ENCODE peak calls at places on chromosomes 5 and 9, in seven cellular contexts. D, I, N, A, Q, K and P are unnamed samples. For H3K4me1, the result is how much of the 10 kb centered on the place peaks cover.

GRCh38 chr9:111481885-111482636 is 2.1 kb downstream of the ECPAS start:
- DNase-seq in D (no peak), I (no peak), N (no peak), A (no peak), Q (no peak), K (no peak), P (no peak)

GRCh38 chr9:127517620-127518019 is 66.3 kb downstream of the LRSAM1 start:
- DNase-seq in D (no peak), I (no peak), N (no peak), A (no peak), Q (no peak), K (no peak), P (no peak)

GRCh38 chr9:121987312-121987711 is 105.8 kb downstream of the TTLL11 start:
- DNase-seq in D (no peak), I (no peak), N (no peak), A (no peak), Q (no peak), K (no peak), P (no peak)

GRCh38 chr5:176561259-176561658 is 12.1 kb downstream of the CDHR2 start:
- DNase-seq in D (no peak), I (no peak), N (no peak), A (no peak), Q (no peak), K (no peak), P (no peak)

GRCh38 chr5:134175874-134176522 is 752 bp downstream of the SKP1 start:
- DNase-seq in D (no peak), I (peak), N (peak), A (no peak), Q (no peak), K (peak), P (peak)

GRCh38 chr5:1737790-1738405 is 61.7 kb downstream of the MRPL36 start:
- DNase-seq in D (no peak), I (no peak), N (peak), A (no peak), Q (no peak), K (no peak), P (peak)

GRCh38 chr5:108078882-108079281 is 303.0 kb downstream of the FBXL17 start:
- DNase-seq in D (no peak), I (no peak), N (no peak), A (no peak), Q (no peak), K (no peak), P (no peak)

GRCh38 chr5:55231476-55232193 is 1.8 kb downstream of the CCNO start:
- DNase-seq in D (no peak), I (peak), N (no peak), A (no peak), Q (no peak), K (no peak), P (no peak)

GRCh38 chr9:14395300-14396082 is 81.5 kb upstream of the NFIB start:
- DNase-seq in D (no peak), I (no peak), N (no peak), A (no peak), Q (no peak), K (peak), P (peak)

GRCh38 chr9:121182976-121183375 is 18.7 kb downstream of the RAB14 start:
- DNase-seq in D (no peak), I (no peak), N (no peak), A (no peak), Q (no peak), K (no peak), P (no peak)

GRCh38 chr9:10238087-10238486 is 374.7 kb downstream of the PTPRD start:
- DNase-seq in D (no peak), I (no peak), N (no peak), A (no peak), Q (no peak), K (no peak), P (no peak)

GRCh38 chr9:112028242-112029221 is 131.9 kb downstream of the UGCG start:
- DNase-seq in D (no peak), I (no peak), N (no peak), A (no peak), Q (no peak), K (no peak), P (no peak)

GRCh38 chr5:345404-346195 is 24.1 kb downstream of the AHRR start:
- DNase-seq in D (no peak), I (no peak), N (no peak), A (no peak), Q (no peak), K (no peak), P (no peak)

GRCh38 chr5:76870046-76870445 is 20.2 kb downstream of the S100Z start:
- DNase-seq in D (no peak), I (no peak), N (no peak), A (no peak), Q (no peak), K (no peak), P (no peak)

GRCh38 chr9:36250079-36250478 is 8.2 kb downstream of the GNE start:
- DNase-seq in D (no peak), I (no peak), N (no peak), A (no peak), Q (no peak), K (no peak), P (no peak)

GRCh38 chr5:122498163-122498562 is 186.1 kb downstream of the SNCAIP start:
- DNase-seq in D (no peak), I (no peak), N (no peak), A (no peak), Q (no peak), K (no peak), P (no peak)

GRCh38 chr9:125794708-125795107 is 47.5 kb downstream of the PBX3 start:
- DNase-seq in D (no peak), I (no peak), N (no peak), A (no peak), Q (no peak), K (no peak), P (no peak)

GRCh38 chr5:89878140-89878570 is 531.4 kb downstream of the CETN3 start:
- DNase-seq in D (no peak), I (no peak), N (no peak), A (no peak), Q (no peak), K (no peak), P (no peak)

GRCh38 chr5:59174248-59174844 is 591.5 kb downstream of the RAB3C start:
- DNase-seq in D (peak), I (peak), N (no peak), A (no peak), Q (no peak), K (no peak), P (peak)

GRCh38 chr5:143063175-143063970 is 293.2 kb downstream of the ARHGAP26 start:
- DNase-seq in D (no peak), I (peak), N (no peak), A (peak), Q (no peak), K (peak), P (peak)

GRCh38 chr9:121748080-121748479 is 96.6 kb downstream of the DAB2IP start:
- DNase-seq in D (no peak), I (no peak), N (no peak), A (no peak), Q (no peak), K (no peak), P (peak)

GRCh38 chr5:170863646-170864045 is 1.8 kb downstream of the RANBP17 start:
- DNase-seq in D (no peak), I (no peak), N (no peak), A (no peak), Q (no peak), K (no peak), P (no peak)

GRCh38 chr5:14254686-14255085 is 111.5 kb downstream of the TRIO start:
- DNase-seq in D (no peak), I (no peak), N (no peak), A (no peak), Q (no peak), K (no peak), P (no peak)

GRCh38 chr5:158725223-158725825 is 374.4 kb downstream of the EBF1 start:
- DNase-seq in D (no peak), I (no peak), N (no peak), A (no peak), Q (no peak), K (no peak), P (no peak)

GRCh38 chr9:27473135-27473534 is 51.0 kb upstream of the IFNK start:
- DNase-seq in D (no peak), I (peak), N (no peak), A (peak), Q (no peak), K (peak), P (peak)

GRCh38 chr9:118992813-118993747 is 376.2 kb downstream of the BRINP1 start:
- DNase-seq in D (no peak), I (no peak), N (no peak), A (no peak), Q (peak), K (no peak), P (peak)

GRCh38 chr9:35920004-35920658 is 10.8 kb downstream of the SPAAR start:
- DNase-seq in D (no peak), I (no peak), N (no peak), A (peak), Q (peak), K (no peak), P (no peak)

GRCh38 chr5:83066548-83067110 is 10.6 kb downstream of the TMEM167A start:
- DNase-seq in D (no peak), I (no peak), N (no peak), A (no peak), Q (no peak), K (no peak), P (no peak)

GRCh38 chr5:73702951-73703350 is 77.0 kb downstream of the ARHGEF28 start:
- DNase-seq in D (no peak), I (no peak), N (no peak), A (no peak), Q (no peak), K (no peak), P (no peak)

GRCh38 chr5:117681855-117682254 is 1107.2 kb upstream of the SEMA6A start:
- DNase-seq in D (no peak), I (no peak), N (no peak), A (no peak), Q (no peak), K (no peak), P (no peak)

GRCh38 chr9:72894342-72894741 is 58.5 kb downstream of the ALDH1A1 start:
- DNase-seq in D (no peak), I (no peak), N (no peak), A (no peak), Q (no peak), K (no peak), P (no peak)

GRCh38 chr9:105608685-105609598 is 51.0 kb downstream of the FKTN start:
- DNase-seq in D (peak), I (no peak), N (no peak), A (no peak), Q (no peak), K (no peak), P (no peak)

GRCh38 chr9:36597412-36598178 is 24.9 kb downstream of the MELK start:
- DNase-seq in D (peak), I (no peak), N (no peak), A (no peak), Q (no peak), K (no peak), P (no peak)

GRCh38 chr9:93071464-93071863 is 13.0 kb downstream of the SUSD3 start:
- DNase-seq in D (peak), I (no peak), N (no peak), A (peak), Q (no peak), K (no peak), P (no peak)

GRCh38 chr9:21789541-21790037 is 12.8 kb upstream of the MTAP start:
- DNase-seq in D (peak), I (peak), N (peak), A (peak), Q (no peak), K (peak), P (peak)

GRCh38 chr9:99730063-99730462 is 91.6 kb upstream of the NR4A3 start:
- DNase-seq in D (no peak), I (no peak), N (no peak), A (no peak), Q (no peak), K (no peak), P (no peak)
- H3K4me3 ChIP-seq in D (no peak), I (no peak), N (no peak), A (no peak), Q (no peak), K (no peak), P (no peak)

GRCh38 chr5:126846756-126847155 is 69.8 kb downstream of the LMNB1 start:
- DNase-seq in D (no peak), I (no peak), N (no peak), A (no peak), Q (no peak), K (no peak), P (no peak)
- H3K4me1 ChIP-seq in D (under half), I (under half), N (under half), A (under half), Q (under half), K (under half), P (under half)

GRCh38 chr5:88837222-88837621 is 45.8 kb downstream of the MEF2C start:
- DNase-seq in D (no peak), I (no peak), N (no peak), A (no peak), Q (no peak), K (no peak), P (no peak)

GRCh38 chr5:88837817-88838216 is 45.2 kb downstream of the MEF2C start:
- DNase-seq in D (no peak), I (no peak), N (no peak), A (no peak), Q (no peak), K (no peak), P (no peak)

GRCh38 chr5:88834499-88834898 is 48.5 kb downstream of the MEF2C start:
- DNase-seq in D (no peak), I (no peak), N (no peak), A (no peak), Q (no peak), K (no peak), P (no peak)

GRCh38 chr5:88838500-88838899 is 44.5 kb downstream of the MEF2C start:
- DNase-seq in D (no peak), I (no peak), N (no peak), A (no peak), Q (no peak), K (no peak), P (no peak)

DNA sequence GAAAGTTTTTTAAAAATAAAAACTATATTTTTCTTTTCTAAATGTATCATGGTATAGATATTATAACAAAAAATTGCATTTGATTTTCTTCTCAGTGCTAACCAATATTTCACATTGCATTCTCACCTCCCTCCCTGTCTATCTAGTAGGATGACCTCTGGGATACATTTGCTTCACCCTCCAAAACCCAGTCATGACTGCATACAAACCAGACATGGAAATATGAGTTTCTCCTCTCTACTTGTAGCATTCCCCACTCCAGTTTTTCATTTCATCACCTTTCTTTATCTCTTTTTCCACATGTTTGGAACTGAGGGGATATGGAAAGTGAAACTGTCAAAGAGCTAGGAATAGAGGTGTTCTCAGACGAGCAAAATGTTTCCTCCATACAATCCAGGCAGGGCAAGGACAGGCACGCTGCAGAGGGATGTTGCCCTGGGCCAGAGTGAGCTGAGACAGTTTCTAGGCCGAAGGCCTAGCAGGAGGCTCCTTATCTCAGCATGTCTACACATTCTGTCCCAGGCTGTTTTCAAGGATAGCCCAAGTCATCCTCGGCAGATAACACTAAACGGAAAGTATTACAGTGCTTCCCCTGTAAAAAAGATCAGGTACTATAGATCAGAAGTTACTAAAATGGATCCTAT is 46.7 kb downstream of the MEF2C start:
- DNase-seq in D (no peak), I (no peak), N (no peak), A (peak), Q (no peak), K (peak), P (peak)
- TF ChIP-seq POLR2A in D (no peak), I (no peak), N (no peak), A (peak), Q (no peak), K (no peak), P (peak)

GRCh38 chr5:10595305-10595677 is 31.4 kb downstream of the ANKRD33B start:
- DNase-seq in D (no peak), I (no peak), N (no peak), A (no peak), Q (no peak), K (no peak), P (no peak)
- H3K4me3 ChIP-seq in D (peak), I (no peak), N (no peak), A (no peak), Q (no peak), K (no peak), P (no peak)